ENCODE peak calls at places on chromosomes 1 and 21, in eight cellular contexts. G is activated T-cell treated with anti-CD3 and anti-CD28 coated beads for 1 hour; X is H54; V is GM03348; A is type B pancreatic cell; H is Peyer's patch; E is NCI-H1417; B is stimulated activated CD4-positive, alpha-beta T cell treated with anti-CD3 and anti-CD28 coated beads, Interleukin-1b, Interleukin-23, amount 100 ng/mL, for 24 hours. Q is an unnamed sample.

GRCh38 chr1:180811886-180812285 is 100.8 kb upstream of the KIAA1614 start:
- DNase-seq in V (no peak), A (no peak), X (no peak), E (no peak), B (no peak), H (no peak), G (no peak), Q (no peak)

GRCh38 chr1:214107322-214108096 is 119.7 kb downstream of the PROX1 start:
- DNase-seq in E (no peak), G (no peak), H (no peak), X (no peak), A (no peak), V (peak; percentile 16), B (no peak), Q (no peak)

GRCh38 chr1:15429701-15430149 is 8.5 kb upstream of the CTRC start:
- DNase-seq in H (no peak), A (no peak), E (no peak), X (no peak), B (no peak), V (no peak), G (no peak), Q (no peak)

GRCh38 chr21:35358008-35358407 is 308.9 kb upstream of the RUNX1 start:
- DNase-seq in B (no peak), X (no peak), G (no peak), V (no peak), A (no peak), E (no peak), H (no peak), Q (no peak)

GRCh38 chr1:233505130-233505529 is 108.8 kb upstream of the KCNK1 start:
- DNase-seq in A (no peak), X (no peak), B (no peak), V (no peak), H (no peak), G (no peak), E (no peak), Q (no peak)

GRCh38 chr1:231808990-231809389 is 182.4 kb downstream of the DISC1 start:
- DNase-seq in X (peak; percentile 55), G (no peak), A (no peak), V (peak; percentile 87), E (no peak), H (no peak), B (no peak), Q (no peak)

GRCh38 chr1:201513498-201514243 is 6.7 kb upstream of the CSRP1 start:
- DNase-seq in E (no peak), A (no peak), X (no peak), G (no peak), V (no peak), B (no peak), H (no peak), Q (no peak)

GRCh38 chr1:30321216-30321910 is 402.0 kb downstream of the MATN1 start:
- DNase-seq in X (no peak), G (no peak), V (no peak), A (peak; percentile 64), E (peak; percentile 77), H (no peak), B (no peak), Q (no peak)

GRCh38 chr1:16393255-16394177 is 26.5 kb downstream of the SZRD1 start:
- DNase-seq in V (no peak), A (no peak), E (no peak), G (no peak), B (no peak), X (no peak), H (no peak), Q (no peak)

GRCh38 chr1:155305881-155306391 is 2.7 kb upstream of the FDPS start:
- DNase-seq in A (no peak), B (no peak), E (no peak), V (peak; percentile 61), H (no peak), G (no peak), X (no peak), Q (no peak)

GRCh38 chr1:113247355-113247754 is 143.0 kb upstream of the MAGI3 start:
- DNase-seq in B (no peak), A (no peak), G (no peak), E (no peak), X (no peak), V (no peak), H (no peak), Q (no peak)

GRCh38 chr1:9842781-9843575 is 19.2 kb upstream of the CLSTN1 start:
- DNase-seq in H (no peak), B (no peak), X (no peak), G (no peak), V (no peak), E (peak; percentile 47), A (no peak), Q (no peak)

GRCh38 chr1:29145739-29146437 is 22.2 kb upstream of the TMEM200B start:
- DNase-seq in V (peak; percentile 74), B (no peak), H (no peak), X (no peak), G (no peak), E (no peak), A (no peak), Q (no peak)

GRCh38 chr1:34547043-34547674 is 207.7 kb upstream of the GJB5 start:
- DNase-seq in G (no peak), A (no peak), H (no peak), B (no peak), V (no peak), E (no peak), X (no peak), Q (no peak)

GRCh38 chr1:243364330-243364729 is 108.5 kb downstream of the SDCCAG8 start:
- DNase-seq in A (no peak), V (no peak), G (no peak), E (no peak), H (no peak), X (no peak), B (no peak), Q (no peak)

GRCh38 chr1:78102916-78103315 is 57.1 kb downstream of the GIPC2 start:
- DNase-seq in G (no peak), B (no peak), A (no peak), H (no peak), E (no peak), X (no peak), V (no peak), Q (no peak)

GRCh38 chr1:155479205-155479604 is 83.4 kb downstream of the ASH1L start:
- DNase-seq in V (peak; percentile 44), B (no peak), E (no peak), G (no peak), H (no peak), X (no peak), A (no peak), Q (no peak)

GRCh38 chr1:115158181-115158580 is 68.9 kb upstream of the TSPAN2 start:
- DNase-seq in X (no peak), B (no peak), H (no peak), E (peak; percentile 34), V (peak; percentile 49), G (no peak), A (no peak), Q (no peak)

GRCh38 chr1:172544481-172545104 is 11.6 kb downstream of the SUCO start:
- DNase-seq in G (no peak), X (no peak), H (no peak), V (no peak), E (no peak), B (no peak), A (no peak), Q (no peak)

GRCh38 chr1:40385437-40386310 is 12.1 kb downstream of the SMAP2 start:
- DNase-seq in G (peak; percentile 15), H (peak; percentile 64), X (no peak), B (no peak), E (no peak), A (no peak), V (no peak), Q (peak; percentile 34)

GRCh38 chr1:65615859-65616258 is 176.8 kb upstream of the PDE4B start:
- DNase-seq in G (no peak), E (no peak), A (no peak), B (no peak), H (no peak), X (no peak), V (no peak), Q (no peak)

GRCh38 chr1:213982814-213983588 is 4.8 kb upstream of the PROX1 start:
- DNase-seq in X (no peak), G (no peak), E (peak; percentile 90), A (no peak), H (no peak), V (no peak), B (no peak), Q (no peak)